ENCODE peak calls at places on chromosome 6, in eight cellular contexts. C is GM13976, N is Calu3, R is NB4, G is psoas muscle, S is uterus, A is heart right ventricle, F is GM23338. L is an unnamed sample.

GRCh38 chr6:43213431-43213830 is 15.8 kb downstream of the DNPH1 start:
- DNase-seq in C (no peak), R (no peak), G (peak), N (no peak), F (no peak), A (no peak), S (no peak), L (no peak)

GRCh38 chr6:166540631-166541331 is 45.7 kb downstream of the RAMACL start:
- DNase-seq in R (peak), S (no peak), F (no peak), A (peak), N (peak), G (no peak), C (peak), L (no peak)

GRCh38 chr6:1604347-1604990 is 5.2 kb upstream of the FOXC1 start:
- DNase-seq in G (peak), R (peak), C (peak), F (peak), N (peak), S (peak), A (no peak), L (no peak)

GRCh38 chr6:12537389-12537788 is 179.2 kb upstream of the PHACTR1 start:
- DNase-seq in N (no peak), S (no peak), G (no peak), A (no peak), R (no peak), F (no peak), C (no peak), L (no peak)

GRCh38 chr6:168908166-168908565 is 345.5 kb downstream of the THBS2 start:
- DNase-seq in F (no peak), G (no peak), N (no peak), A (no peak), R (no peak), C (no peak), S (no peak), L (no peak)

GRCh38 chr6:43627008-43627825 is 1.8 kb downstream of the GTPBP2 start:
- DNase-seq in C (peak), G (peak), F (no peak), R (peak), N (peak), A (peak), S (peak), L (peak)

GRCh38 chr6:73983367-73983766 is 287.4 kb downstream of the CD109 start:
- DNase-seq in N (no peak), R (no peak), S (no peak), C (no peak), A (no peak), F (no peak), G (no peak), L (no peak)

GRCh38 chr6:21931641-21932335 is 338.2 kb downstream of the SOX4 start:
- DNase-seq in S (no peak), A (no peak), N (no peak), C (no peak), R (no peak), F (no peak), G (no peak), L (no peak)

GRCh38 chr6:110296151-110297028 is 61.8 kb downstream of the METTL24 start:
- DNase-seq in R (no peak), A (no peak), C (no peak), G (no peak), S (no peak), F (no peak), N (no peak), L (no peak)

GRCh38 chr6:25179051-25179778 is 100.0 kb upstream of the CARMIL1 start:
- DNase-seq in S (no peak), A (no peak), C (no peak), R (no peak), N (no peak), F (no peak), G (no peak), L (no peak)

GRCh38 chr6:7232351-7232750 is 80.6 kb downstream of the SSR1 start:
- DNase-seq in S (no peak), N (no peak), C (no peak), A (no peak), R (no peak), F (no peak), G (no peak), L (no peak)

GRCh38 chr6:88983532-88983931 is 20.1 kb upstream of the RNGTT start:
- DNase-seq in R (peak), S (no peak), G (no peak), A (no peak), C (no peak), F (peak), N (peak), L (no peak)

GRCh38 chr6:142378138-142378875 is 76.5 kb downstream of the ADGRG6 start:
- DNase-seq in A (peak), C (no peak), R (peak), N (no peak), F (peak), G (no peak), S (no peak), L (no peak)

GRCh38 chr6:130997061-130997753 is 65.8 kb downstream of the EPB41L2 start:
- DNase-seq in R (no peak), F (no peak), G (no peak), N (no peak), S (no peak), A (no peak), C (no peak), L (no peak)

GRCh38 chr6:39956951-39957350 is 22.7 kb upstream of the MOCS1 start:
- DNase-seq in R (no peak), C (no peak), S (no peak), F (no peak), N (no peak), A (no peak), G (no peak), L (no peak)

GRCh38 chr6:42279144-42279781 is 61.6 kb upstream of the MRPS10 start:
- DNase-seq in N (peak), C (no peak), F (no peak), G (peak), S (peak), R (no peak), A (no peak), L (no peak)

GRCh38 chr6:31834367-31834703 is 6.8 kb downstream of the HSPA1B start:
- DNase-seq in F (peak), G (peak), R (peak), N (peak), A (peak), C (peak), S (peak), L (peak)

GRCh38 chr6:75296811-75297779 is 12.5 kb upstream of the TMEM30A start:
- DNase-seq in R (peak), A (no peak), F (peak), G (no peak), C (peak), N (peak), S (no peak), L (no peak)

GRCh38 chr6:148471624-148472494 is 129.2 kb downstream of the SASH1 start:
- DNase-seq in S (no peak), F (no peak), A (peak), C (no peak), R (no peak), G (no peak), N (no peak), L (no peak)

GRCh38 chr6:67680297-67680932 is 954.7 kb upstream of the ADGRB3 start:
- DNase-seq in G (no peak), S (no peak), A (no peak), F (no peak), R (no peak), N (no peak), C (no peak), L (no peak)

GRCh38 chr6:167666571-167667203 is 160.0 kb upstream of the AFDN start:
- DNase-seq in N (no peak), G (no peak), F (no peak), S (no peak), A (no peak), R (no peak), C (no peak), L (no peak)

GRCh38 chr6:56595490-56596122 is 47.1 kb downstream of the DST start:
- DNase-seq in C (peak), A (peak), N (peak), G (no peak), F (peak), S (peak), R (peak), L (no peak)

GRCh38 chr6:37897321-37897720 is 77.8 kb downstream of the ZFAND3 start:
- DNase-seq in S (no peak), N (peak), G (no peak), R (no peak), A (no peak), C (no peak), F (peak), L (no peak)

GRCh38 chr6:90065173-90065572 is 170.9 kb downstream of the GJA10 start:
- DNase-seq in N (no peak), F (no peak), C (no peak), G (no peak), R (no peak), A (no peak), S (no peak), L (no peak)

GRCh38 chr6:51468704-51469103 is 618.7 kb downstream of the PKHD1 start:
- DNase-seq in C (no peak), R (no peak), G (no peak), S (no peak), A (no peak), F (no peak), N (no peak), L (no peak)

GRCh38 chr6:112651239-112651638 is 304.1 kb downstream of the RFPL4B start:
- DNase-seq in A (no peak), G (no peak), R (no peak), F (no peak), S (no peak), N (no peak), C (no peak), L (no peak)

GRCh38 chr6:30782425-30783014 is 38.2 kb upstream of the IER3 start:
- DNase-seq in R (no peak), C (no peak), A (no peak), S (no peak), N (peak), F (no peak), G (no peak), L (no peak)

GRCh38 chr6:137866914-137867684 is at the start of gene TNFAIP3:
- DNase-seq in C (peak), R (peak), G (peak), F (peak), N (peak), S (peak), A (peak), L (peak)

GRCh38 chr6:91476000-91476399 is 889.1 kb upstream of the MAP3K7 start:
- DNase-seq in S (no peak), C (peak), F (peak), R (no peak), A (no peak), G (no peak), N (peak), L (no peak)

GRCh38 chr6:134706153-134706552 is 243.7 kb downstream of the ALDH8A1 start:
- DNase-seq in S (no peak), F (peak), R (no peak), G (no peak), A (no peak), N (no peak), C (no peak), L (no peak)

GRCh38 chr6:21593927-21594421 is 423 bp downstream of the SOX4 start:
- DNase-seq in R (peak), F (no peak), N (peak), A (peak), G (no peak), S (peak), C (no peak), L (no peak)

GRCh38 chr6:157513004-157513603 is 132.1 kb downstream of the ZDHHC14 start:
- DNase-seq in C (no peak), A (no peak), N (no peak), R (no peak), G (no peak), S (no peak), F (no peak), L (no peak)

GRCh38 chr6:161246725-161247124 is 27.1 kb downstream of the AGPAT4 start:
- DNase-seq in R (no peak), G (no peak), N (no peak), S (no peak), F (no peak), C (no peak), A (no peak), L (peak)

GRCh38 chr6:169592558-169592957 is 109.3 kb downstream of the WDR27 start:
- DNase-seq in C (no peak), A (no peak), F (no peak), R (no peak), S (no peak), G (no peak), N (no peak), L (no peak)

GRCh38 chr6:22906091-22906549 is 336.8 kb downstream of the HDGFL1 start:
- DNase-seq in C (no peak), N (peak), R (no peak), A (no peak), F (peak), G (no peak), S (no peak), L (no peak)

GRCh38 chr6:156776470-156776840 is 723 bp upstream of the ARID1B start:
- DNase-seq in R (peak), F (no peak), N (no peak), G (no peak), C (peak), A (no peak), S (no peak), L (no peak)

GRCh38 chr6:34537922-34538550 is 18.1 kb downstream of the SPDEF start:
- DNase-seq in R (no peak), F (no peak), C (no peak), A (no peak), G (no peak), S (no peak), N (no peak), L (no peak)

DNA sequence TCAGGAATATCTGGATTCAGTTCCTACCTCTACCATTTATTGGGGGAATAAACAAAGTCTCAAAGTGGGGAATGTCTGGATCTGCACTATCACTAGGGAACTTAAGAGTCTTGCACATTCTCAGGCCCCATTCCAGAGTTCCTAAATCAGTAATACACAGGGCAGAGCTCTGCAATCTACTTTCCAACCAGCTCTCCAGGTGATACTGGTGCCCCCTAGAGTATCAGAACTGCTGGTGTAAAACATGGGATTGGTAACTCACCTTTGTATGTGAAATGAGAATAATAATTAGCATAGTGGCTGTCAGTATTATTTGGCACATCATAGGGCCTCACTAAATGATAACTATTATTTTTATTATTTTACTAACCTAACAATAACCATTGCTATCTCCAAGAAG is 278.8 kb upstream of the IMPG1 start:
- DNase-seq in F (peak), N (peak), S (no peak), A (no peak), C (no peak), R (peak), G (no peak), L (no peak)
- TF ChIP-seq CTCF in F (peak), N (peak), S (no peak), A (peak), C (no peak), R (peak), G (peak), L (no peak)

GRCh38 chr6:53417141-53417540 is 68.4 kb upstream of the ELOVL5 start:
- DNase-seq in A (no peak), F (peak), C (no peak), R (no peak), G (no peak), S (no peak), N (no peak), L (no peak)
- TF ChIP-seq CTCF in A (no peak), F (peak), C (no peak), R (no peak), G (no peak), S (no peak), N (no peak), L (no peak)

DNA sequence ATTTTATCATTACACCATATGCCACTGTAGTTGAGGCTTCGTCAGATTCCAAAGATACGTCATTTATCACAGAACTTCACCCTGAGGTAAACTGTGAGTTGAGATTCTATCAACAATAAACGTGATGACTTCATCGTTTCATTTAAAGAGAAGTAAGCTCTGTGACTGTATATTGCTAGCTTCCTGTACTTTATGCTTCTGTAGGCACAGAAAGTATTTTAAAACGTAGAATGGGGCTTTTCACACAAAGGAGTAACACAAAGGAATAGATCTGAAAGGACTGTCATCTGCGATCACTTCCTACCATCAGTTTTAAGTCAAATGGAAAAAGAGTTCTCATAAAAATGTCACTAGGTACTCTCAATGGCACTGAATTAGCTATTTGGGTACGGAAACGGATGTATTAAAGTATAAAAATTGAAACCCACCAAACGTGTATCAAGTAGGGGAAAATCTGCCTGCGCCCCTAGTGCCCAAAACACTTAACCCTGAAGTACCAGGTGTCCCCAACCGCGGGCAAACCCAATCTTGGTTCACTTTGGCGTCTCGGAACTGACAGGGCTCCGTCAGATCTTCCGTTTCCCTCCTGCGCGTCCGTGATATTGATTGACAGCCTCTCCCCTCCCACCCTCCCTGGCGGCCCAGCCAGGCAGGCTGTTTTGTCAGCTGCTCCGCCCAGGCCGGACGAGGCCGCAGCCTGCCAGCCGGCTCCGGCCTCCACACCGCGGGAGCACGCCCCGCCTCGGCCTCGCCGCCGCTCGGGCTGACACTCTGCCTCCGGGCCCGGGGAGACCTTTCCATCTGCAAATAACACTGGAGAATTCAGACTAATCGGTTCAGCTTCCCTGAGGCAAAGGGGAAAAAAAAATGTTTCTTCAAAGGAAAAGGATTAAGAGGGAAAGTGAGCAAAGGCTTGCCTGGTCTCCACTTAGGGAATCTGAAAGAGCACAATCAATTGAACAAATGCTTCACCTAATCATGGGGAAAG is 234.7 kb upstream of the MCHR2 start:
- DNase-seq in N (peak), G (peak), A (peak), F (peak), R (peak), S (peak), C (peak), L (peak)
- TF ChIP-seq CTCF in N (no peak), G (peak), A (no peak), F (peak), R (peak), S (no peak), C (peak), L (peak)

GRCh38 chr6:106002005-106002404 is 84.1 kb upstream of the PRDM1 start:
- DNase-seq in R (no peak), G (no peak), N (no peak), C (no peak), S (no peak), F (peak), A (no peak), L (no peak)
- TF ChIP-seq CTCF in R (no peak), G (no peak), N (no peak), C (no peak), S (no peak), F (no peak), A (no peak), L (no peak)

L was measured in right atrium auricular region.